ENCODE peak calls at places on chromosomes 3 and 15, in seven cellular contexts. C, X, Z, U, T, W and H are unnamed samples.
A peak's percentile ranks its signal among the peaks of the same experiment; 100 is the strongest.

GRCh38 chr3:169836058-169836941 is 23.6 kb upstream of the LRRC34 start:
- DNase-seq in W (no peak), U (peak; percentile 50), C (no peak), Z (no peak), T (no peak), X (no peak), H (no peak)

GRCh38 chr3:156044634-156044975 is 75.8 kb upstream of the KCNAB1 start:
- DNase-seq in Z (no peak), C (no peak), T (no peak), W (no peak), X (no peak), U (no peak), H (no peak)

GRCh38 chr3:119588112-119588511 is 8.8 kb downstream of the ADPRH start:
- DNase-seq in U (no peak), W (no peak), T (peak; percentile 78), X (no peak), C (peak; percentile 67), Z (no peak), H (peak; percentile 35)

GRCh38 chr15:95162069-95162468 is 930.7 kb downstream of the MCTP2 start:
- DNase-seq in C (no peak), Z (no peak), T (no peak), X (no peak), W (no peak), U (peak; percentile 73), H (no peak)

GRCh38 chr15:67531379-67532059 is 10.6 kb downstream of the C15orf61 start:
- DNase-seq in Z (no peak), C (no peak), U (peak; percentile 80), T (no peak), X (no peak), W (no peak), H (no peak)

GRCh38 chr3:61877359-61877770 is 316.0 kb downstream of the PTPRG start:
- DNase-seq in Z (no peak), C (no peak), W (peak; percentile 25), T (no peak), X (peak; percentile 55), U (no peak), H (no peak)

GRCh38 chr15:48385031-48385430 is 53.8 kb downstream of the DUT start:
- DNase-seq in U (peak; percentile 43), Z (no peak), W (no peak), C (no peak), T (no peak), X (no peak), H (no peak)

GRCh38 chr15:81327526-81327925 is 3.6 kb upstream of the STARD5 start:
- DNase-seq in Z (no peak), C (no peak), W (no peak), U (peak; percentile 91), X (no peak), T (no peak), H (no peak)

GRCh38 chr15:29765234-29765841 is 56.9 kb downstream of the TJP1 start:
- DNase-seq in W (no peak), X (no peak), C (no peak), Z (no peak), T (no peak), U (no peak), H (no peak)

GRCh38 chr3:167067844-167068161 is 312.3 kb downstream of the ZBBX start:
- DNase-seq in U (no peak), Z (no peak), W (no peak), X (no peak), T (no peak), C (no peak), H (no peak)

GRCh38 chr3:129890891-129891290 is 2.6 kb downstream of the TMCC1 start:
- DNase-seq in Z (no peak), X (no peak), T (no peak), W (peak; percentile 10), U (no peak), C (no peak), H (no peak)

GRCh38 chr3:129890125-129890524 is 3.4 kb downstream of the TMCC1 start:
- DNase-seq in W (peak; percentile 64), C (no peak), T (no peak), U (no peak), X (no peak), Z (no peak), H (no peak)

GRCh38 chr3:129893616-129894070 is at the start of gene TMCC1:
- DNase-seq in Z (peak; percentile 87), T (peak; percentile 87), U (peak; percentile 64), W (peak; percentile 80), X (peak; percentile 93), C (peak; percentile 92), H (peak; percentile 67)

GRCh38 chr3:129892486-129892856 is 1.0 kb downstream of the TMCC1 start:
- DNase-seq in X (no peak), C (no peak), T (no peak), W (no peak), Z (no peak), U (no peak), H (no peak)

GRCh38 chr3:129892857-129893615 is 475 bp downstream of the TMCC1 start:
- DNase-seq in X (peak; percentile 81), Z (peak; percentile 68), C (peak; percentile 87), T (peak; percentile 79), W (peak; percentile 36), U (no peak), H (peak; percentile 88)
- TF ChIP-seq POLR2A in X (peak; percentile 36), Z (peak; percentile 46), C (no peak), T (no peak), W (no peak), U (no peak), H (no peak)

GRCh38 chr15:90265271-90266060 is at the start of gene NGRN:
- DNase-seq in T (peak; percentile 96), X (peak; percentile 95), Z (peak; percentile 88), C (peak; percentile 94), W (peak; percentile 83), U (peak; percentile 88), H (peak; percentile 92)

GRCh38 chr15:90270502-90271150 is 5.2 kb downstream of the NGRN start:
- DNase-seq in T (no peak), C (no peak), Z (no peak), W (no peak), X (no peak), U (no peak), H (no peak)

GRCh38 chr15:90266485-90266884 is 1.0 kb downstream of the NGRN start:
- DNase-seq in X (no peak), W (no peak), T (no peak), C (no peak), U (peak; percentile 20), Z (no peak), H (no peak)

GRCh38 chr15:90266061-90266431 is 574 bp downstream of the NGRN start:
- DNase-seq in X (no peak), Z (no peak), U (peak; percentile 4), W (no peak), C (no peak), T (peak; percentile 73), H (no peak)

DNA sequence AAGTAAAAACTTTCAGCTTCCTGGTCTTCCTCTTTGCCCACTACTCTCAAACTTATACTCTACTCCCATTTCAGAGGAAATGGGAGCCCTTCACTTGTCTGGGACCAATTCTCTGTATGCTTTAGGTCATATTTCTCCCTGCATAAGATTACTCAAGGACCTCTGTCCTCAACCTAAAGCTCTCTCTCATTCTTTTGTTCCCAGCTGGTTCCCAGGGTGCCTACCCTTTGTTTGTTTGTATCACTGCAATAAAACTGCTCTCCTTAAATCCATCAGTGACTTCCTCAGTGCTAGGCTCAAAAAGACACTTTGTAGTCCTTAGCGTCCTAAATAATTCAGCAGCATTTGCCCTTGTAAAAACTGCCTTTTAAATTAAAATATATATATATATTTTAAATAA is 2.9 kb downstream of the NGRN start:
- DNase-seq in T (no peak), W (no peak), U (no peak), C (no peak), X (no peak), Z (no peak), H (no peak)
- H3K4me3 ChIP-seq in T (no peak overlapping the region), W (no peak overlapping the region), U (no peak overlapping the region), C (no peak overlapping the region), X (no peak overlapping the region), Z (no peak overlapping the region), H (no peak overlapping the region)

GRCh38 chr3:30664449-30664848 is 58.0 kb downstream of the TGFBR2 start:
- DNase-seq in X (no peak), U (no peak), W (no peak), C (no peak), T (no peak), Z (no peak), H (no peak)

GRCh38 chr3:30663533-30664241 is 57.3 kb downstream of the TGFBR2 start:
- DNase-seq in W (no peak), C (no peak), Z (no peak), U (no peak), T (no peak), X (no peak), H (no peak)

GRCh38 chr3:30666564-30667249 is 60.3 kb downstream of the TGFBR2 start:
- DNase-seq in W (no peak), C (no peak), T (no peak), Z (no peak), U (no peak), X (no peak), H (no peak)

GRCh38 chr3:30665539-30665938 is 59.1 kb downstream of the TGFBR2 start:
- DNase-seq in C (no peak), W (no peak), X (no peak), U (no peak), Z (no peak), T (no peak), H (no peak)

GRCh38 chr3:30664884-30665283 is 58.5 kb downstream of the TGFBR2 start:
- DNase-seq in W (no peak), C (no peak), X (no peak), U (no peak), T (no peak), Z (no peak), H (no peak)
- TF ChIP-seq POLR2A in W (no peak), C (no peak), X (no peak), U (no peak), T (no peak), Z (no peak), H (no peak)

GRCh38 chr3:108319428-108320053 is 23.2 kb downstream of the HHLA2 start:
- DNase-seq in T (no peak), Z (no peak), U (no peak), X (no peak), C (no peak), W (no peak), H (peak; percentile 28)

GRCh38 chr3:108324177-108324576 is 27.8 kb downstream of the HHLA2 start:
- DNase-seq in X (no peak), Z (no peak), C (no peak), T (no peak), W (no peak), U (no peak), H (no peak)

GRCh38 chr3:108322352-108322751 is 26.0 kb downstream of the HHLA2 start:
- DNase-seq in Z (no peak), W (no peak), C (no peak), X (no peak), T (no peak), U (no peak), H (no peak)

GRCh38 chr3:108315767-108316301 is 19.5 kb downstream of the HHLA2 start:
- DNase-seq in Z (no peak), T (no peak), X (no peak), U (no peak), W (no peak), C (no peak), H (no peak)

DNA sequence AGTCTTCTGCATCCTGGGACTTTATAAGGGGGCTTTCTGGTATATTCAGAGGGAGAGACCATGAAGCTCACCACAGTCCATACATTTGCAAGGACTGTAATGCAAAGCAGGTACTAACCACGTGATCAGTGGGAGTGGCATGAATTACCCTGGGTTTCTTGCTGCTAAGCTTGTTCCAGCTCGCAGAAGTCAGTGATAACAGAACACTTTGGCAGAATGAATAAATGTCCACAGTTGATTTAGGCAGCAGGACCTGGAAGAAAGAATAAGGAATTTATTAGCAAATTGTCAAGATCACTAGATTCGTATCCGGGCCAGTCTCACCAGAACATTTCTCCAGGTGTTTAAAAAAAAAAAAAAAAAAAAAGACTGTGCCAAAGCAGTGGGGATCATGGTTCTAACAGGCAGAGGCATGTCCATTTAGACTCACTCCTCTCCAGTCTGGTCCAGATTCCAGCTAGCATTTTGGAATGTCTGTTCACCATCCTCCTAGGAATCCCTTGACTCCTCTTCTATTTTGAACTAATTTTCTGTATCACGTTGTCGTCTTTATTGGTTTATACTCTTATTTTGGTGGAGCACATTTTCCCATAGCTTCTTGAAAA is 24.5 kb downstream of the HHLA2 start:
- DNase-seq in U (no peak), X (no peak), Z (no peak), T (no peak), C (no peak), W (no peak), H (no peak)
- H3K4me3 ChIP-seq in U (no peak overlapping the region), X (no peak overlapping the region), Z (no peak overlapping the region), T (no peak overlapping the region), C (no peak overlapping the region), W (no peak overlapping the region), H (no peak overlapping the region)